ENCODE peak calls at places on chromosome 18, in ten cellular contexts. R is psoas muscle; Y is heart right ventricle; O is CD8-positive, alpha-beta memory T cell; Z is MM.1S; K is fibroblast of lung; I is stomach; H is GM23248; D is pancreas; C is HCT116. P is an unnamed sample.

GRCh38 chr18:65336411-65336810 is 414.4 kb upstream of the CDH7 start:
- DNase-seq in R (no peak), Y (no peak), O (no peak), Z (no peak), K (no peak), I (no peak), H (no peak), D (no peak), C (no peak), P (no peak)

GRCh38 chr18:76494541-76495403 is at the start of gene ZNF516:
- DNase-seq in R (peak; percentile 69), Y (peak; percentile 42), O (no peak), Z (no peak), K (peak; percentile 52), I (peak; percentile 45), H (peak; percentile 79), D (peak; percentile 35), C (no peak), P (no peak)

GRCh38 chr18:23259701-23260661 is 124.7 kb downstream of the CABLES1 start:
- DNase-seq in R (peak; percentile 83), Y (peak; percentile 81), O (no peak), Z (no peak), K (peak; percentile 66), I (peak; percentile 89), H (peak; percentile 87), D (peak; percentile 62), C (no peak), P (peak; percentile 37)

GRCh38 chr18:75221902-75222301 is 11.3 kb downstream of the TSHZ1 start:
- DNase-seq in R (no peak), Y (no peak), O (no peak), Z (no peak), K (no peak), I (no peak), H (no peak), D (no peak), C (no peak), P (no peak)

GRCh38 chr18:58911241-58911640 is 46.6 kb downstream of the ZNF532 start:
- DNase-seq in R (no peak), Y (no peak), O (no peak), Z (no peak), K (no peak), I (no peak), H (peak; percentile 45), D (no peak), C (no peak), P (no peak)

GRCh38 chr18:6607348-6607747 is 122.2 kb upstream of the ARHGAP28 start:
- DNase-seq in R (no peak), Y (no peak), O (no peak), Z (no peak), K (no peak), I (no peak), H (no peak), D (no peak), C (no peak), P (no peak)

GRCh38 chr18:23897733-23898132 is 116.8 kb upstream of the TTC39C start:
- DNase-seq in R (no peak), Y (no peak), O (no peak), Z (no peak), K (no peak), I (no peak), H (no peak), D (no peak), C (no peak), P (no peak)

GRCh38 chr18:23452728-23453656 is at the start of gene RIOK3:
- DNase-seq in R (peak; percentile 99), Y (peak; percentile 98), O (peak; percentile 85), Z (peak; percentile 98), K (peak; percentile 92), I (peak; percentile 98), H (peak; percentile 99), D (peak; percentile 99), C (peak; percentile 95), P (peak; percentile 71)

GRCh38 chr18:26103579-26103978 is 13.2 kb upstream of the SS18 start:
- DNase-seq in R (no peak), Y (no peak), O (no peak), Z (peak; percentile 14), K (no peak), I (no peak), H (no peak), D (no peak), C (peak; percentile 43), P (no peak)

GRCh38 chr18:42614619-42615293 is 500.7 kb downstream of the RIT2 start:
- DNase-seq in R (no peak), Y (no peak), O (no peak), Z (no peak), K (no peak), I (no peak), H (no peak), D (no peak), C (no peak), P (no peak)

GRCh38 chr18:59873616-59874015 is 26.2 kb upstream of the PMAIP1 start:
- DNase-seq in R (no peak), Y (no peak), O (no peak), Z (no peak), K (no peak), I (no peak), H (peak; percentile 17), D (no peak), C (no peak), P (no peak)

GRCh38 chr18:27750014-27750413 is 426.9 kb downstream of the CDH2 start:
- DNase-seq in R (no peak), Y (no peak), O (no peak), Z (peak; percentile 42), K (peak; percentile 14), I (peak; percentile 45), H (peak; percentile 66), D (peak; percentile 14), C (peak; percentile 19), P (no peak)

GRCh38 chr18:79965119-79965902 is 868 bp downstream of the HSBP1L1 start:
- DNase-seq in R (no peak), Y (no peak), O (no peak), Z (no peak), K (peak; percentile 76), I (peak; percentile 60), H (peak; percentile 82), D (peak; percentile 52), C (no peak), P (peak; percentile 55)

GRCh38 chr18:30889582-30890301 is 152.8 kb downstream of the DSC3 start:
- DNase-seq in R (no peak), Y (no peak), O (no peak), Z (peak; percentile 38), K (peak; percentile 0), I (no peak), H (no peak), D (no peak), C (peak; percentile 23), P (no peak)

GRCh38 chr18:48445540-48445939 is 36.4 kb upstream of the ZBTB7C start:
- DNase-seq in R (peak; percentile 72), Y (peak; percentile 56), O (peak; percentile 30), Z (peak; percentile 74), K (peak; percentile 84), I (peak; percentile 83), H (peak; percentile 89), D (peak; percentile 66), C (peak; percentile 62), P (peak; percentile 50)
- H3K27me3 ChIP-seq in R (no peaks in the 10 kb centered on the region), Y (no peaks in the 10 kb centered on the region), O (no peaks in the 10 kb centered on the region), Z (peaks cover 7% of the 10 kb centered on the region), K (peaks cover 46% of the 10 kb centered on the region), I (peaks cover 5% of the 10 kb centered on the region), H (peaks cover 56% of the 10 kb centered on the region), D (no peaks in the 10 kb centered on the region), C (peaks cover 16% of the 10 kb centered on the region), P (peaks cover 66% of the 10 kb centered on the region)

GRCh38 chr18:50190926-50191325 is 4.0 kb downstream of the MYO5B start:
- DNase-seq in R (no peak), Y (no peak), O (no peak), Z (no peak), K (no peak), I (no peak), H (peak; percentile 11), D (no peak), C (no peak), P (no peak)
- H3K27me3 ChIP-seq in R (peaks cover 82% of the 10 kb centered on the region), Y (peaks cover 47% of the 10 kb centered on the region), O (peaks cover 15% of the 10 kb centered on the region), Z (peaks cover 4% of the 10 kb centered on the region), K (peaks cover 10% of the 10 kb centered on the region), I (peaks cover 20% of the 10 kb centered on the region), H (peaks cover 49% of the 10 kb centered on the region), D (no peaks in the 10 kb centered on the region), C (no peaks in the 10 kb centered on the region), P (peaks cover 36% of the 10 kb centered on the region)

DNA sequence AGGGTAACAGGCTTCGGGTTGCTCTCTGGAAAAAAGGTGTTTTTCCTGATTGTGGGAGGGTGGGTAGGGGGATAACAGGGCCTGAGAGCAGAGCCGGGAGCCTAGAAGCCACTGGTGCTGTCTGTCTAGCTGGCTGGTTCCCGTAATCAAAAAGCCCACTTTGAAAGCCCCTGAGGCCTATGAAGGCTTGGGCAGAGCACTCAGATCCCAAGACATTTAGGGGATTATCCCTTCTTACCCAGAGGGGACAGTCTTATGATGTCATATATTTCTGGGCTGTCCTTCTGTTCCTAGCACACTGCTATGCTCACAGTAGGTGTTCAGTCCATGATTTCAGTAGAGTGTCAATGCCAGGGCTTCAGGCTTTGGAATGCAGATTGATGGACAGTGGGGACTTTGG is 45.1 kb downstream of the CELF4 start:
- DNase-seq in R (no peak), Y (no peak), O (no peak), Z (no peak), K (no peak), I (no peak), H (no peak), D (no peak), C (no peak), P (no peak)
- H3K27me3 ChIP-seq in R (peaks cover 33% of the 10 kb centered on the region), Y (peaks cover 44% of the 10 kb centered on the region), O (no peaks in the 10 kb centered on the region), Z (no peaks in the 10 kb centered on the region), K (peaks cover 8% of the 10 kb centered on the region), I (peaks cover 26% of the 10 kb centered on the region), H (peaks cover 23% of the 10 kb centered on the region), D (peaks cover 13% of the 10 kb centered on the region), C (peaks cover 38% of the 10 kb centered on the region), P (peaks cover 25% of the 10 kb centered on the region)

GRCh38 chr18:13460946-13461345 is 242.4 kb downstream of the LDLRAD4 start:
- DNase-seq in R (no peak), Y (no peak), O (no peak), Z (no peak), K (no peak), I (peak; percentile 20), H (no peak), D (no peak), C (no peak), P (no peak)

GRCh38 chr18:13462686-13463085 is 244.1 kb downstream of the LDLRAD4 start:
- DNase-seq in R (no peak), Y (no peak), O (no peak), Z (no peak), K (no peak), I (no peak), H (no peak), D (no peak), C (no peak), P (no peak)

GRCh38 chr18:13461488-13461887 is 242.9 kb downstream of the LDLRAD4 start:
- DNase-seq in R (no peak), Y (no peak), O (no peak), Z (no peak), K (no peak), I (peak; percentile 8), H (no peak), D (no peak), C (no peak), P (no peak)

GRCh38 chr18:13463526-13463925 is 245.0 kb downstream of the LDLRAD4 start:
- DNase-seq in R (no peak), Y (no peak), O (no peak), Z (no peak), K (no peak), I (no peak), H (no peak), D (no peak), C (no peak), P (no peak)

DNA sequence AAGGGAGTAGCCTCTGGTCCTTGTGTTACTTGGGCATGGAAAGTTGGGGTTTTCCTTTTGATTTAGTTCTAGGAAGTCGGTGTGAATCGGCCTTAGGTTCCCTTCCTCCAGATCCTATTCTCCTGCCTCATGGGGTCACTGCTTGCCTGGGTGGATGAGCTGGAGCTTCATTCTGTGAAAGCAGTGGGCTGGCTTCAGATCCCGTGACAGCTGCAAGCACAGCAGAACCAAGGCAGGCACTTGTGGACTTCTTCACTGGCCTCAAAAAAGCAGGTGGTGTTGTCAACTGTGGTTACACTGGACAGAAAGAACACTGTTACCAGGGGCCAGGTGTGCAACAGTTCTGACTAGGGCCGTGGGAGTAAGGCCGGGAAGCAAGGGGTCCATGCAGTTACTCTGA is 243.4 kb downstream of the LDLRAD4 start:
- DNase-seq in R (no peak), Y (no peak), O (no peak), Z (no peak), K (no peak), I (peak; percentile 17), H (no peak), D (no peak), C (no peak), P (no peak)
- H3K27me3 ChIP-seq in R (no peaks in the 10 kb centered on the region), Y (no peaks in the 10 kb centered on the region), O (no peaks in the 10 kb centered on the region), Z (no peaks in the 10 kb centered on the region), K (no peaks in the 10 kb centered on the region), I (no peaks in the 10 kb centered on the region), H (peaks cover 7% of the 10 kb centered on the region), D (no peaks in the 10 kb centered on the region), C (peaks cover 6% of the 10 kb centered on the region), P (no peaks in the 10 kb centered on the region)